ENCODE peak calls at places on chromosomes 13 and 19, in five cellular contexts. One of them, this sample, is unnamed.

GRCh38 chr13:53338760-53339159 is 310.1 kb downstream of the OLFM4 start:
- DNase-seq in AG04449: no peak
- DNase-seq in M059J: no peak
- DNase-seq in left ventricle myocardium inferior: no peak
- DNase-seq in IMR-90: no peak
- DNase-seq in this sample: no peak

GRCh38 chr13:41562083-41562482 is 104.7 kb downstream of the RGCC start:
- DNase-seq in IMR-90: peak
- DNase-seq in left ventricle myocardium inferior: peak
- DNase-seq in AG04449: no peak
- DNase-seq in M059J: peak
- DNase-seq in this sample: no peak

GRCh38 chr13:102599451-102600012 is 2.7 kb downstream of the TPP2 start:
- DNase-seq in left ventricle myocardium inferior: no peak
- DNase-seq in AG04449: no peak
- DNase-seq in IMR-90: no peak
- DNase-seq in M059J: no peak
- DNase-seq in this sample: no peak

GRCh38 chr13:88074794-88075509 is 403.8 kb downstream of the SLITRK5 start:
- DNase-seq in IMR-90: no peak
- DNase-seq in left ventricle myocardium inferior: no peak
- DNase-seq in M059J: no peak
- DNase-seq in AG04449: no peak
- DNase-seq in this sample: no peak

GRCh38 chr13:95226932-95227718 is 74.1 kb downstream of the ABCC4 start:
- DNase-seq in IMR-90: no peak
- DNase-seq in left ventricle myocardium inferior: no peak
- DNase-seq in AG04449: no peak
- DNase-seq in M059J: no peak
- DNase-seq in this sample: no peak

GRCh38 chr19:21593934-21594844 is 88.8 kb downstream of the ZNF429 start:
- DNase-seq in AG04449: no peak
- DNase-seq in IMR-90: no peak
- DNase-seq in left ventricle myocardium inferior: peak
- DNase-seq in M059J: no peak
- DNase-seq in this sample: no peak

GRCh38 chr19:58196911-58197616 is 14.2 kb downstream of the ZNF274 start:
- DNase-seq in left ventricle myocardium inferior: no peak
- DNase-seq in AG04449: no peak
- DNase-seq in IMR-90: peak
- DNase-seq in M059J: peak
- DNase-seq in this sample: no peak

GRCh38 chr19:10812902-10813404 is 23.1 kb downstream of the TMED1 start:
- DNase-seq in left ventricle myocardium inferior: no peak
- DNase-seq in AG04449: peak
- DNase-seq in M059J: peak
- DNase-seq in IMR-90: peak
- DNase-seq in this sample: no peak

GRCh38 chr19:29376855-29377354 is 148.9 kb upstream of the VSTM2B start:
- DNase-seq in left ventricle myocardium inferior: no peak
- DNase-seq in M059J: no peak
- DNase-seq in IMR-90: no peak
- DNase-seq in AG04449: no peak
- DNase-seq in this sample: peak

GRCh38 chr19:14019100-14019499 is 8.8 kb upstream of the RLN3 start:
- DNase-seq in left ventricle myocardium inferior: no peak
- DNase-seq in M059J: no peak
- DNase-seq in IMR-90: no peak
- DNase-seq in AG04449: no peak
- DNase-seq in this sample: no peak

GRCh38 chr13:50123862-50124535 is 108.8 kb downstream of the KCNRG start:
- DNase-seq in IMR-90: peak
- DNase-seq in AG04449: peak
- DNase-seq in M059J: peak
- DNase-seq in left ventricle myocardium inferior: no peak
- DNase-seq in this sample: peak

GRCh38 chr13:24183741-24184182 is 23.2 kb downstream of the SPATA13 start:
- DNase-seq in left ventricle myocardium inferior: no peak
- DNase-seq in IMR-90: no peak
- DNase-seq in AG04449: no peak
- DNase-seq in M059J: no peak
- DNase-seq in this sample: no peak

GRCh38 chr13:99982021-99982740 is 597 bp downstream of the ZIC2 start:
- DNase-seq in M059J: no peak
- DNase-seq in IMR-90: no peak
- DNase-seq in AG04449: no peak
- DNase-seq in left ventricle myocardium inferior: no peak
- DNase-seq in this sample: no peak

GRCh38 chr13:108328848-108329247 is 59.3 kb downstream of the TNFSF13B start:
- DNase-seq in AG04449: no peak
- DNase-seq in left ventricle myocardium inferior: no peak
- DNase-seq in IMR-90: no peak
- DNase-seq in M059J: no peak
- DNase-seq in this sample: no peak